ENCODE peak calls at places on chromosomes 7 and 10, in nine cellular contexts. A, O, W, V, F, L, H, R and J are unnamed samples.

GRCh38 chr10:102781921-102782542 is 38.3 kb downstream of the WBP1L start:
- DNase-seq in F (no peak), O (no peak), V (no peak), A (no peak), L (no peak), H (no peak), W (no peak), R (no peak), J (peak; percentile 55)

GRCh38 chr10:21421016-21421415 is 104.5 kb downstream of the SKIDA1 start:
- DNase-seq in V (no peak), R (no peak), O (no peak), L (no peak), F (no peak), A (no peak), H (no peak), W (no peak), J (no peak)

GRCh38 chr7:29039747-29040569 is 81.8 kb upstream of the TRIL start:
- DNase-seq in O (no peak), L (no peak), F (no peak), H (no peak), R (no peak), A (no peak), V (no peak), W (no peak), J (peak; percentile 22)

GRCh38 chr10:84429926-84430520 is 101.6 kb downstream of the CCSER2 start:
- DNase-seq in F (no peak), L (peak; percentile 67), O (peak; percentile 42), H (peak; percentile 26), A (peak; percentile 67), V (peak; percentile 34), W (peak; percentile 40), R (peak; percentile 19), J (peak; percentile 60)

GRCh38 chr10:55374060-55374459 is 573.0 kb upstream of the PCDH15 start:
- DNase-seq in F (no peak), L (no peak), R (no peak), W (no peak), H (no peak), V (peak; percentile 16), O (no peak), A (no peak), J (peak; percentile 36)

GRCh38 chr10:28302012-28302667 is 724 bp downstream of the MPP7 start:
- DNase-seq in L (no peak), A (no peak), W (peak; percentile 24), H (no peak), R (peak; percentile 6), V (no peak), F (no peak), O (no peak), J (peak; percentile 67)

GRCh38 chr7:26052721-26053120 is 99.3 kb upstream of the NFE2L3 start:
- DNase-seq in H (no peak), F (no peak), W (no peak), R (peak; percentile 19), O (no peak), V (no peak), A (no peak), L (no peak), J (peak; percentile 24)

GRCh38 chr10:1559731-1560130 is 177.6 kb downstream of the ADARB2 start:
- DNase-seq in A (no peak), L (no peak), H (no peak), V (no peak), W (no peak), O (no peak), R (no peak), F (no peak), J (no peak)

GRCh38 chr7:117682681-117683385 is 190.4 kb downstream of the CTTNBP2 start:
- DNase-seq in F (no peak), H (no peak), W (no peak), V (no peak), R (peak; percentile 32), O (no peak), L (peak; percentile 16), A (no peak), J (peak; percentile 2)

GRCh38 chr10:71236822-71237682 is 24.7 kb downstream of the UNC5B start:
- DNase-seq in H (no peak), A (no peak), W (no peak), F (peak; percentile 33), L (no peak), O (no peak), V (no peak), R (no peak), J (no peak)
- H3K4me1 ChIP-seq in H (peaks cover 99% of the 10 kb centered on the region), A (no peaks in the 10 kb centered on the region), W (peaks cover 10% of the 10 kb centered on the region), F (peaks cover 41% of the 10 kb centered on the region), L (no peaks in the 10 kb centered on the region), O (no peaks in the 10 kb centered on the region), V (peaks cover 91% of the 10 kb centered on the region), R (no peaks in the 10 kb centered on the region), J (peaks cover 11% of the 10 kb centered on the region)

GRCh38 chr10:29877798-29878491 is 181.4 kb downstream of the JCAD start:
- DNase-seq in W (peak; percentile 78), R (no peak), H (peak; percentile 56), V (peak; percentile 77), L (no peak), A (no peak), O (no peak), F (peak; percentile 84), J (no peak)

GRCh38 chr10:29878492-29878891 is 180.9 kb downstream of the JCAD start:
- DNase-seq in A (no peak), F (no peak), R (no peak), H (no peak), W (no peak), V (no peak), L (no peak), O (no peak), J (no peak)

GRCh38 chr10:29873941-29874340 is 185.4 kb downstream of the JCAD start:
- DNase-seq in A (no peak), V (no peak), W (no peak), R (no peak), L (no peak), H (no peak), F (no peak), O (no peak), J (peak; percentile 33)

GRCh38 chr10:29874604-29875269 is 184.6 kb downstream of the JCAD start:
- DNase-seq in H (no peak), L (no peak), A (no peak), R (no peak), F (no peak), O (no peak), V (no peak), W (no peak), J (peak; percentile 20)

DNA sequence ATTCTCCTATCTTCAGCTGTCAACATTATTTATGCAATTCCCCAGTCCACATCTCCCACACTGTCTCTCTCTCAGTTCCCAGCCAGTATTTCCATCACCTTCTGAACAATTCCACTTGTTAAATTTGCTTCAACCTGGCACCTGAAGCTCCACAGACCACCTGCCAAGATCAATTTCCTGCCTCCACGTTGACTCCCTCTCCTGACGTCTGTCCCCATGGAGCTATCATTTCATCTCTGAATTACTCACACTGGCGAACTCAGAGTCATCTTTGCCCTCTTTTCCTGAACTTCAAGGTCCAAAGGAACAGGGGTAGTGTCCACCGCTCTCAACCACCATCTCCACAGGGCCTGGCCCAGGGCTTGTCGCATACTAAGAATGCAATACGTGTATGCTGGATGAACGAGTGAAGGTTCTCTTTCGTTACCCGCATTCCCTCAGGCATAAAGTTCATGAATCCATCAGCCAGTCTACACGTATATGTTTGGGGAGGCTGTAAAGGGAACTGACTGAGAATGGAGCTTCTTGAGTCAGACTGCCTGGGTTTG is 183.3 kb downstream of the JCAD start:
- DNase-seq in L (peak; percentile 14), O (no peak), F (no peak), W (no peak), V (no peak), H (no peak), A (no peak), R (no peak), J (no peak)
- H3K4me3 ChIP-seq in L (no peak overlapping the region), O (no peak overlapping the region), F (no peak overlapping the region), W (no peak overlapping the region), V (no peak overlapping the region), H (no peak overlapping the region), A (no peak overlapping the region), R (no peak overlapping the region), J (no peak overlapping the region)

DNA sequence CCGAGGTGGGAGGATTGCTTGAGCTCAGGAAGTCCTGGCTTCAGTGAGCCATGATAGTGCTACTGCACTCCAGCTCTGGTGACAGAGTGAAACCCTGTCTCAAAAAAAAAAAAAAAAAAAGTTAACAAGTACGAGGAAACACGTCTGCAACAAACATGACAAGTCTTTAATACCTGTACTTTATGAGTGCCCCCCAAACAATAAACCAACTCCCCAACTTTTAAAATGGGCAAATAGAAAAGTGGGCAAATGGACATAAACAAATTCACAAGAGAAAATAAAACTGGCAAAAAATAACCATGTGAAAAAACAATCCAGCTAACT is 1.5 kb upstream of the REPIN1 start:
- DNase-seq in A (no peak), H (no peak), O (no peak), L (no peak), R (no peak), V (no peak), W (no peak), F (no peak), J (no peak)
- H3K4me1 ChIP-seq in A (peaks cover 47% of the 10 kb centered on the region), H (peaks cover 31% of the 10 kb centered on the region), O (peaks cover 36% of the 10 kb centered on the region), L (peaks cover 37% of the 10 kb centered on the region), R (peaks cover 19% of the 10 kb centered on the region), V (peaks cover 50% of the 10 kb centered on the region), W (peaks cover 13% of the 10 kb centered on the region), F (peaks cover 7% of the 10 kb centered on the region), J (peaks cover 19% of the 10 kb centered on the region)

DNA sequence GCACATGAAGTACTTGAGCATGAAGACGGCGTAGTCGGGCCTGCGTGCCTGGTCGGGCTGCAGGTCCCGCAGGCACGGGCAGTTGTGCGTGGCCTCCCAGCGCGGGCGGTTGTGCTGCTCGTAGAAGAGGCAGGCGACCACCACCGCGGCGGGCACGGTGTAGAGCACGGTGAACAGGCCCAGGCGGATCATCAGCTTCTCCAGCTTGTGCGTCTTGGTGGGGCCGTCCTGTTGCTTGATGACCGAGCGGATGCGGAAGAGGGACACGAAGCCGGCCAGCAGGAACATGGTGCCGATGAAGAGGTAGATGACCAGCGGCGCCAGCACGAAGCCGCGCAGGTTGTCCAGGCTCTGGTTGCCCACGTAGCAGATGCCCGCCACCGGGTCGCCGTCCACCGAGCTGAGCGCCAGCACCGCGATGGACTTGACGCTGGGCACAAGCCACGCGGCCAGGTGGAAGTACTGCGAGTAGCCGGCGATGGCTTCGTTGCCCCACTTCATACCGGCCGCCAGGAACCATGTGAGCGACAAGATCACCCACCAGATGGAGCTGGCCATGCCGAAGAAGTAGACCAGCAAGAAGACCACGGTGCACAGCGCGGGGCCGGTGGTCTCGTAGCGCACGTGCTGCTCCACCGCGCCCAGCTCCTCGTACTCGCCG is 2.3 kb downstream of the FZD8 start:
- DNase-seq in V (peak; percentile 19), A (no peak), F (peak; percentile 78), H (peak; percentile 21), L (no peak), O (peak; percentile 2), W (no peak), R (no peak), J (peak; percentile 60)
- H3K4me3 ChIP-seq in V (peak overlapping the region; percentile 88), A (no peak overlapping the region), F (peak overlapping the region; percentile 50), H (peak overlapping the region; percentile 50), L (no peak overlapping the region), O (no peak overlapping the region), W (peak overlapping the region; percentile 48), R (peak overlapping the region; percentile 70), J (peak overlapping the region; percentile 73)